ENCODE peak calls at places on chromosomes 1 and 21, in ten cellular contexts. R, H, J, C, M, L, S, A, B and K are unnamed samples.

GRCh38 chr1:39410915-39411436 is 80.5 kb upstream of the BMP8A start:
- DNase-seq in R (no peak), H (peak; percentile 73), J (peak; percentile 94), C (peak; percentile 48), M (peak; percentile 30), L (peak; percentile 71), S (peak; percentile 91), A (peak; percentile 87), B (peak; percentile 71), K (peak; percentile 26)

GRCh38 chr1:243346481-243346880 is 90.6 kb downstream of the SDCCAG8 start:
- DNase-seq in R (no peak), H (no peak), J (peak; percentile 24), C (no peak), M (peak; percentile 76), L (no peak), S (no peak), A (no peak), B (no peak), K (no peak)

GRCh38 chr1:76465030-76465429 is 390.5 kb downstream of the ST6GALNAC3 start:
- DNase-seq in R (no peak), H (no peak), J (peak; percentile 4), C (no peak), M (no peak), L (no peak), S (no peak), A (no peak), B (no peak), K (no peak)

GRCh38 chr1:29453502-29454240 is 217.3 kb downstream of the PTPRU start:
- DNase-seq in R (peak; percentile 48), H (no peak), J (peak; percentile 62), C (no peak), M (peak; percentile 42), L (peak; percentile 70), S (no peak), A (no peak), B (peak; percentile 2), K (no peak)

GRCh38 chr1:31694069-31694909 is 9.5 kb downstream of the COL16A1 start:
- DNase-seq in R (no peak), H (no peak), J (no peak), C (no peak), M (no peak), L (no peak), S (no peak), A (no peak), B (no peak), K (no peak)

GRCh38 chr1:32876341-32877210 is 5.9 kb upstream of the FNDC5 start:
- DNase-seq in R (no peak), H (peak; percentile 43), J (peak; percentile 52), C (no peak), M (no peak), L (peak; percentile 71), S (peak; percentile 80), A (peak; percentile 63), B (no peak), K (peak; percentile 39)

GRCh38 chr1:156471496-156472490 is 28.8 kb downstream of the MEF2D start:
- DNase-seq in R (no peak), H (no peak), J (no peak), C (no peak), M (no peak), L (no peak), S (peak; percentile 85), A (peak; percentile 90), B (no peak), K (no peak)

GRCh38 chr1:114956570-114956969 is 73.1 kb upstream of the TSHB start:
- DNase-seq in R (peak; percentile 35), H (no peak), J (peak; percentile 24), C (no peak), M (peak; percentile 17), L (peak; percentile 56), S (no peak), A (no peak), B (no peak), K (no peak)

GRCh38 chr1:199205740-199206139 is 566.9 kb downstream of the PTPRC start:
- DNase-seq in R (no peak), H (no peak), J (peak; percentile 41), C (no peak), M (no peak), L (no peak), S (no peak), A (no peak), B (no peak), K (no peak)

GRCh38 chr1:85275701-85276289 is 637 bp downstream of the BCL10 start:
- DNase-seq in R (no peak), H (peak; percentile 45), J (no peak), C (peak; percentile 22), M (peak; percentile 44), L (no peak), S (no peak), A (no peak), B (no peak), K (peak; percentile 69)

GRCh38 chr1:29753244-29753643 is 516.9 kb downstream of the PTPRU start:
- DNase-seq in R (no peak), H (no peak), J (no peak), C (no peak), M (no peak), L (no peak), S (no peak), A (no peak), B (no peak), K (no peak)

GRCh38 chr21:46329796-46330195 is 5.8 kb downstream of the PCNT start:
- DNase-seq in R (no peak), H (no peak), J (peak; percentile 16), C (no peak), M (no peak), L (no peak), S (no peak), A (no peak), B (no peak), K (no peak)

GRCh38 chr1:84720275-84720780 is 30.1 kb upstream of the SSX2IP start:
- DNase-seq in R (no peak), H (no peak), J (no peak), C (no peak), M (no peak), L (peak; percentile 71), S (no peak), A (no peak), B (no peak), K (no peak)

GRCh38 chr1:100456880-100457279 is 81.1 kb upstream of the GPR88 start:
- DNase-seq in R (no peak), H (no peak), J (peak; percentile 6), C (no peak), M (no peak), L (no peak), S (no peak), A (no peak), B (no peak), K (no peak)

GRCh38 chr1:9529190-9529589 is 10.1 kb upstream of the SLC25A33 start:
- DNase-seq in R (no peak), H (no peak), J (peak; percentile 56), C (no peak), M (no peak), L (no peak), S (no peak), A (no peak), B (no peak), K (no peak)

GRCh38 chr1:51784997-51785421 is 93.5 kb downstream of the NRDC start:
- DNase-seq in R (no peak), H (no peak), J (no peak), C (no peak), M (no peak), L (peak; percentile 94), S (no peak), A (no peak), B (no peak), K (no peak)

GRCh38 chr1:54567961-54568360 is 19.9 kb downstream of the ACOT11 start:
- DNase-seq in R (no peak), H (no peak), J (peak; percentile 39), C (no peak), M (no peak), L (no peak), S (no peak), A (no peak), B (no peak), K (no peak)

GRCh38 chr1:215704089-215704860 is 137.2 kb downstream of the KCTD3 start:
- DNase-seq in R (no peak), H (no peak), J (peak; percentile 41), C (no peak), M (no peak), L (no peak), S (no peak), A (no peak), B (no peak), K (no peak)

GRCh38 chr1:22527122-22527521 is 36.2 kb upstream of the EPHA8 start:
- DNase-seq in R (no peak), H (no peak), J (no peak), C (no peak), M (no peak), L (no peak), S (peak; percentile 28), A (no peak), B (no peak), K (no peak)

GRCh38 chr1:115428262-115428661 is 90.2 kb upstream of the NGF start:
- DNase-seq in R (no peak), H (no peak), J (peak; percentile 33), C (no peak), M (no peak), L (no peak), S (no peak), A (no peak), B (no peak), K (no peak)